ENCODE peak calls at places on chromosomes 2 and 18, in nine cellular contexts. P is sigmoid colon, A is hepatocyte, L is glutamatergic neuron, C is cardiac muscle cell, K is GM23338, B is mucosa of descending colon, Y is endothelial cell, N is cardiac fibroblast. O is an unnamed sample.

GRCh38 chr2:171822520-171823297 is 71.3 kb downstream of the SLC25A12 start:
- DNase-seq in P (no peak), A (no peak), L (no peak), C (no peak), K (no peak), B (no peak), Y (no peak), N (no peak), O (no peak)

GRCh38 chr2:111005307-111005706 is 115.4 kb upstream of the BCL2L11 start:
- DNase-seq in P (no peak), A (no peak), L (no peak), C (no peak), K (no peak), B (no peak), Y (no peak), N (no peak), O (no peak)

GRCh38 chr2:45344502-45344901 is 266.6 kb downstream of the SRBD1 start:
- DNase-seq in P (no peak), A (no peak), L (no peak), C (no peak), K (no peak), B (no peak), Y (no peak), N (no peak), O (no peak)

GRCh38 chr18:74944676-74945075 is 264.3 kb downstream of the PTGR3 start:
- DNase-seq in P (no peak), A (no peak), L (no peak), C (no peak), K (no peak), B (no peak), Y (no peak), N (no peak), O (no peak)

GRCh38 chr2:143954208-143954607 is 565.7 kb downstream of the ZEB2 start:
- DNase-seq in P (no peak), A (no peak), L (no peak), C (no peak), K (no peak), B (no peak), Y (no peak), N (peak), O (no peak)

GRCh38 chr2:136384541-136385303 is 266.8 kb upstream of the CXCR4 start:
- DNase-seq in P (no peak), A (peak), L (peak), C (peak), K (peak), B (no peak), Y (peak), N (peak), O (no peak)

GRCh38 chr18:50662177-50662576 is 102.3 kb downstream of the MAPK4 start:
- DNase-seq in P (no peak), A (peak), L (no peak), C (no peak), K (peak), B (no peak), Y (no peak), N (peak), O (no peak)

GRCh38 chr18:32425466-32425865 is 45.2 kb downstream of the GAREM1 start:
- DNase-seq in P (no peak), A (peak), L (no peak), C (no peak), K (no peak), B (no peak), Y (no peak), N (peak), O (no peak)

GRCh38 chr2:73981081-73981968 is 3.4 kb upstream of the TET3 start:
- DNase-seq in P (peak), A (peak), L (peak), C (peak), K (peak), B (peak), Y (peak), N (peak), O (no peak)

GRCh38 chr2:233976087-233976486 is 58.9 kb downstream of the TRPM8 start:
- DNase-seq in P (no peak), A (no peak), L (no peak), C (no peak), K (no peak), B (no peak), Y (no peak), N (no peak), O (no peak)

GRCh38 chr2:134491796-134492441 is 226.9 kb downstream of the TMEM163 start:
- DNase-seq in P (no peak), A (no peak), L (no peak), C (peak), K (no peak), B (peak), Y (no peak), N (peak), O (no peak)

GRCh38 chr2:235608200-235608591 is 114.4 kb downstream of the AGAP1 start:
- DNase-seq in P (no peak), A (no peak), L (no peak), C (no peak), K (no peak), B (no peak), Y (no peak), N (no peak), O (no peak)

GRCh38 chr2:40304340-40304739 is 147.6 kb downstream of the SLC8A1 start:
- DNase-seq in P (no peak), A (no peak), L (no peak), C (no peak), K (peak), B (no peak), Y (no peak), N (no peak), O (no peak)

GRCh38 chr2:163155279-163155883 is 316.8 kb upstream of the KCNH7 start:
- DNase-seq in P (no peak), A (peak), L (no peak), C (peak), K (peak), B (no peak), Y (peak), N (peak), O (no peak)

GRCh38 chr2:119208791-119209203 is 14.8 kb upstream of the STEAP3 start:
- DNase-seq in P (no peak), A (no peak), L (no peak), C (no peak), K (no peak), B (no peak), Y (no peak), N (peak), O (no peak)

GRCh38 chr2:236239276-236240065 is 24.7 kb downstream of the ASB18 start:
- DNase-seq in P (no peak), A (no peak), L (no peak), C (no peak), K (no peak), B (no peak), Y (no peak), N (no peak), O (no peak)

GRCh38 chr18:36572135-36572856 is 256.5 kb downstream of the TPGS2 start:
- DNase-seq in P (no peak), A (peak), L (peak), C (peak), K (peak), B (no peak), Y (peak), N (peak), O (no peak)

GRCh38 chr18:73887801-73888200 is 259.8 kb downstream of the FBXO15 start:
- DNase-seq in P (no peak), A (no peak), L (no peak), C (no peak), K (no peak), B (no peak), Y (no peak), N (no peak), O (no peak)

GRCh38 chr2:145055651-145056050 is 535.7 kb upstream of the ZEB2 start:
- DNase-seq in P (no peak), A (no peak), L (no peak), C (no peak), K (no peak), B (no peak), Y (no peak), N (no peak), O (no peak)

GRCh38 chr2:46179037-46179621 is 118.1 kb upstream of the EPAS1 start:
- DNase-seq in P (peak), A (peak), L (no peak), C (no peak), K (no peak), B (no peak), Y (no peak), N (peak), O (no peak)

GRCh38 chr2:160869411-160869810 is 290.8 kb upstream of the TANK start:
- DNase-seq in P (no peak), A (no peak), L (no peak), C (no peak), K (no peak), B (no peak), Y (no peak), N (peak), O (no peak)

GRCh38 chr18:12008181-12008767 is 27.0 kb downstream of the IMPA2 start:
- DNase-seq in P (no peak), A (peak), L (no peak), C (no peak), K (no peak), B (peak), Y (no peak), N (no peak), O (peak)

GRCh38 chr2:181575650-181576025 is 81.3 kb downstream of the CERKL start:
- DNase-seq in P (no peak), A (no peak), L (no peak), C (no peak), K (no peak), B (no peak), Y (no peak), N (no peak), O (no peak)

GRCh38 chr18:12656671-12657047 is 1.2 kb downstream of the SPIRE1 start:
- DNase-seq in P (no peak), A (no peak), L (no peak), C (no peak), K (no peak), B (no peak), Y (no peak), N (peak), O (no peak)

GRCh38 chr2:52703004-52703403 is 1064.6 kb upstream of the CHAC2 start:
- DNase-seq in P (no peak), A (no peak), L (no peak), C (peak), K (no peak), B (no peak), Y (no peak), N (no peak), O (no peak)

GRCh38 chr2:73205611-73206010 is 3.2 kb downstream of the NOTO start:
- DNase-seq in P (no peak), A (no peak), L (no peak), C (no peak), K (no peak), B (no peak), Y (no peak), N (no peak), O (peak)

GRCh38 chr2:29698216-29698615 is 223.2 kb downstream of the ALK start:
- DNase-seq in P (no peak), A (no peak), L (no peak), C (no peak), K (no peak), B (no peak), Y (no peak), N (peak), O (no peak)

GRCh38 chr18:75865639-75866038 is 438.1 kb upstream of the SMIM21 start:
- DNase-seq in P (no peak), A (no peak), L (no peak), C (no peak), K (no peak), B (no peak), Y (no peak), N (no peak), O (no peak)

GRCh38 chr18:63567276-63567675 is 19.9 kb upstream of the SERPINB13 start:
- DNase-seq in P (no peak), A (no peak), L (no peak), C (no peak), K (no peak), B (no peak), Y (no peak), N (no peak), O (no peak)

GRCh38 chr2:19208479-19209204 is 149.8 kb downstream of the OSR1 start:
- DNase-seq in P (no peak), A (no peak), L (no peak), C (no peak), K (no peak), B (no peak), Y (no peak), N (no peak), O (no peak)

GRCh38 chr18:14945984-14946383 is 198.0 kb downstream of the ANKRD30B start:
- DNase-seq in P (no peak), A (no peak), L (no peak), C (no peak), K (no peak), B (no peak), Y (no peak), N (no peak), O (no peak)

GRCh38 chr2:158079672-158080071 is 22.0 kb upstream of the UPP2 start:
- DNase-seq in P (no peak), A (no peak), L (no peak), C (no peak), K (no peak), B (no peak), Y (no peak), N (peak), O (no peak)

GRCh38 chr18:25810736-25811135 is 279.7 kb downstream of the SS18 start:
- DNase-seq in P (no peak), A (no peak), L (no peak), C (no peak), K (no peak), B (no peak), Y (no peak), N (no peak), O (no peak)

GRCh38 chr2:156915332-156915731 is 342.2 kb upstream of the GALNT5 start:
- DNase-seq in P (no peak), A (no peak), L (no peak), C (no peak), K (no peak), B (no peak), Y (no peak), N (no peak), O (no peak)

GRCh38 chr18:67243799-67244587 is 272.5 kb downstream of the DSEL start:
- DNase-seq in P (no peak), A (no peak), L (no peak), C (no peak), K (no peak), B (no peak), Y (no peak), N (peak), O (no peak)

GRCh38 chr2:147631294-147631693 is 213.5 kb upstream of the ACVR2A start:
- DNase-seq in P (no peak), A (no peak), L (no peak), C (no peak), K (no peak), B (no peak), Y (no peak), N (no peak), O (no peak)
- TF ChIP-seq CTCF in P (no peak), A (no peak), L (no peak), C (no peak), K (no peak), B (no peak), Y (no peak), N (no peak), O (no peak)

GRCh38 chr2:54589038-54589339 is 132.9 kb downstream of the SPTBN1 start:
- DNase-seq in P (no peak), A (no peak), L (no peak), C (no peak), K (no peak), B (no peak), Y (no peak), N (no peak), O (no peak)
- TF ChIP-seq CTCF in P (no peak), A (no peak), L (no peak), C (no peak), K (no peak), B (no peak), Y (no peak), N (no peak), O (no peak)

GRCh38 chr2:196804381-196804780 is 4.8 kb downstream of the C2orf66 start:
- DNase-seq in P (no peak), A (no peak), L (no peak), C (no peak), K (no peak), B (no peak), Y (no peak), N (no peak), O (no peak)

GRCh38 chr2:196798980-196799379 is 503 bp downstream of the GTF3C3 start:
- DNase-seq in P (no peak), A (no peak), L (no peak), C (no peak), K (no peak), B (no peak), Y (no peak), N (peak), O (no peak)

GRCh38 chr2:196801578-196801977 is 2.1 kb upstream of the GTF3C3 start:
- DNase-seq in P (no peak), A (no peak), L (no peak), C (no peak), K (no peak), B (no peak), Y (no peak), N (peak), O (no peak)

GRCh38 chr2:196801986-196802385 is 2.5 kb upstream of the GTF3C3 start:
- DNase-seq in P (no peak), A (no peak), L (no peak), C (no peak), K (no peak), B (no peak), Y (no peak), N (peak), O (no peak)
- TF ChIP-seq CTCF in P (no peak), A (no peak), L (no peak), C (no peak), K (no peak), B (no peak), Y (no peak), N (no peak), O (no peak)

DNA sequence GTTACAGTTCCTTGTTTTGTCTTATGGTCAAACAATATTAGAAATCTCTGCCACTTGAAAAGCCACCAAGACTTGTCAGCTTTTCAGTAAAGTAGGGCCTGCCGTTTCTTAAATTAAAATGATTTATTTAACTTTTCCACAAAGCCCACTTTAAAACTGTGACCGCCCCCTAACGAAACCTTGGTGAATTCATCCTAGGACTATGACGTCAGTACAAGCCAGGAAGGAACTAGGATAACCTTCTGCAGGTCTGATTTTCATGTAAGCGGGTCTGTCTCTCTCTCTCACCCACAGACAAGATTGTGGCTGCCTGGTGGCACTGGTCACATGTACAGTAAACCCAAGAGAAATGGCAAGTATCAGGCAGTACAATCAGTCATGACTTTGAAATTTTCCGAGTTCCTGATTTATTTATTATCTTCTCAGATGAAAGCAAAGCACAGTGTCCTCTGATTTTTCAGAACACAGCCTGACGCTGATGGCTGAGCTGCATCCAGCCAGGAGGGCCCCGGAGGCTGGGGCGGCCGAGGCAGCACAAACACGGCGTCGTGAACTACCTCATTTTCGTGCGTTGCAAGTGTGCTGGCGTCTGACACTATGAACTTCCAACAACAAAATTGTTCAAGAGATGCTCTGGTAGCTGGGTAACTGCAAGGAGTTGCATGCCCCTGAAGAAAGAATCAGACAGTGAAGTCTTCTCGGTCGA is 18.9 kb downstream of the SALL3 start:
- DNase-seq in P (no peak), A (no peak), L (no peak), C (no peak), K (peak), B (no peak), Y (no peak), N (no peak), O (no peak)
- TF ChIP-seq CTCF in P (no peak), A (no peak), L (no peak), C (no peak), K (peak), B (no peak), Y (no peak), N (no peak), O (no peak)

GRCh38 chr2:188978291-188979081 is 4.3 kb downstream of the COL3A1 start:
- DNase-seq in P (no peak), A (peak), L (no peak), C (peak), K (peak), B (no peak), Y (no peak), N (peak), O (no peak)

GRCh38 chr2:188979119-188979729 is 5.1 kb downstream of the COL3A1 start:
- DNase-seq in P (no peak), A (no peak), L (no peak), C (no peak), K (no peak), B (no peak), Y (no peak), N (peak), O (no peak)

GRCh38 chr2:188974184-188974583 is at the start of gene COL3A1:
- DNase-seq in P (peak), A (peak), L (no peak), C (peak), K (no peak), B (no peak), Y (no peak), N (peak), O (no peak)

GRCh38 chr2:188975497-188976102 is 1.4 kb downstream of the COL3A1 start:
- DNase-seq in P (peak), A (peak), L (no peak), C (no peak), K (peak), B (no peak), Y (no peak), N (peak), O (no peak)

DNA sequence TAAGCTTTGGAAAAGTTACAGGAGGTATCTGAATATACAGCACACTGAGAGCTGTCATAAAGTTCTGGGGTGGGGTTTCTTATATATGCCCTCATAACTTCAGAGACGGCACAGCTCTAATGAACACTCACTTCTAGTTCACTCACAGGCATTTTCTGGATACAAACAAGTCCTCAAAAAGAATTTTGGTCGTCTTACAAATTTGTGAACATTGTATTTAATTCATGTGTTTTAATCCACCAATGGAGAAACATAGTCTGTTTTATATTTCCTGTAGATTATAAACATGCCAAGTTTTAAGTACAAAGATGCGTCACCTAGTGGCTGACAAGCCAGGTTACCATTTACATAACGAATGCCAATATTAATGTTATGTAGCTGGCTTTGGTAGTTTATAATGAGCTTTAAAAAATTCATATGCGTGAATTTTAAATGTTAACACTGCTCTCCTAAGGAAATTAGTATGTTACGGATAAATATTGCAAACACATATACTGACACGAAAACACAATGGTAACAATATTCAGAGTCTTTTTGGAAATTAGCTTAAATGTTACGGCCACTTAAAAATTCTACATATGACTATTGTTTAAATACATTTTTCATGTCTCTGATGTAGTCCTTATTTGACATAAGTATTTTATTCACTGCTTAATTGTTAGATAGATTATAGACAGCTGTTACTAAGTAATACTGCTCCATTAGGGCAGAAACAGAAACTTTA is 2.5 kb downstream of the COL3A1 start:
- DNase-seq in P (no peak), A (peak), L (no peak), C (no peak), K (no peak), B (no peak), Y (no peak), N (peak), O (no peak)
- TF ChIP-seq CTCF in P (no peak), A (peak), L (peak), C (peak), K (peak), B (no peak), Y (peak), N (peak), O (peak)

O was measured in chondrocyte.